ENCODE peak calls at places on chromosome 1, in seven cellular contexts. Z is mucosa of gallbladder; T is prostate gland; V is EH; A is brain pericyte; R is HFF-Myc; L is activated naive CD8-positive, alpha-beta T cell treated with anti-CD3 and anti-CD28 coated beads, Interleukin-2, amount 50 U/mL, for 24 hours. E is an unnamed sample.

GRCh38 chr1:208272311-208272710 is 28.1 kb upstream of the PLXNA2 start:
- DNase-seq in Z (no peak), T (no peak), V (no peak), A (no peak), R (no peak), L (no peak), E (no peak)

GRCh38 chr1:62539028-62539447 is 58.3 kb upstream of the ANGPTL3 start:
- DNase-seq in Z (no peak), T (no peak), V (no peak), A (no peak), R (no peak), L (no peak), E (no peak)

GRCh38 chr1:54791880-54792522 is 9.1 kb downstream of the TTC22 start:
- DNase-seq in Z (no peak), T (no peak), V (peak; percentile 20), A (no peak), R (peak; percentile 33), L (peak; percentile 65), E (peak; percentile 85)

GRCh38 chr1:38489844-38490270 is 369.7 kb downstream of the RRAGC start:
- DNase-seq in Z (no peak), T (no peak), V (peak; percentile 16), A (no peak), R (peak; percentile 9), L (peak; percentile 68), E (peak; percentile 81)

GRCh38 chr1:114037952-114038867 is 58.9 kb downstream of the OLFML3 start:
- DNase-seq in Z (no peak), T (no peak), V (no peak), A (no peak), R (no peak), L (no peak), E (no peak)

GRCh38 chr1:43048601-43049011 is 89.9 kb upstream of the SLC2A1 start:
- DNase-seq in Z (no peak), T (no peak), V (no peak), A (no peak), R (no peak), L (no peak), E (no peak)

GRCh38 chr1:103336376-103336775 is 189.1 kb upstream of the RNPC3 start:
- DNase-seq in Z (no peak), T (no peak), V (no peak), A (no peak), R (no peak), L (no peak), E (no peak)

GRCh38 chr1:183023601-183024351 is 556 bp downstream of the LAMC1 start:
- DNase-seq in Z (peak; percentile 78), T (peak; percentile 86), V (peak; percentile 59), A (no peak), R (no peak), L (peak; percentile 51), E (peak; percentile 74)

GRCh38 chr1:113958691-113959090 is 20.6 kb upstream of the OLFML3 start:
- DNase-seq in Z (no peak), T (no peak), V (no peak), A (no peak), R (no peak), L (no peak), E (no peak)

GRCh38 chr1:19505694-19506457 is 20.5 kb upstream of the CAPZB start:
- DNase-seq in Z (peak; percentile 25), T (no peak), V (no peak), A (no peak), R (no peak), L (no peak), E (no peak)

GRCh38 chr1:61201035-61201434 is 118.7 kb downstream of the NFIA start:
- DNase-seq in Z (no peak), T (no peak), V (no peak), A (no peak), R (no peak), L (no peak), E (no peak)

GRCh38 chr1:93827633-93828436 is 51.2 kb downstream of the DNTTIP2 start:
- DNase-seq in Z (no peak), T (no peak), V (peak; percentile 80), A (no peak), R (no peak), L (no peak), E (no peak)

E was measured in glutamatergic neuron.